ENCODE peak calls at places on chromosomes 6 and 20, in eight cellular contexts. J, S, L, H, T, Z, Y and R are unnamed samples.

GRCh38 chr20:873875-874607 is 40.5 kb downstream of the FAM110A start:
- DNase-seq in J (no peak), S (no peak), L (no peak), H (no peak), T (no peak), Z (no peak), Y (no peak), R (no peak)

GRCh38 chr6:4896401-4896800 is 107.4 kb downstream of the RPP40 start:
- DNase-seq in J (no peak), S (no peak), L (peak; percentile 52), H (no peak), T (no peak), Z (peak; percentile 23), Y (no peak), R (no peak)

GRCh38 chr20:878511-879307 is 37.4 kb downstream of the ANGPT4 start:
- DNase-seq in J (no peak), S (peak; percentile 28), L (peak; percentile 41), H (peak; percentile 70), T (peak; percentile 33), Z (no peak), Y (peak; percentile 52), R (peak; percentile 44)

GRCh38 chr6:149910721-149911151 is 12.2 kb downstream of the RAET1G start:
- DNase-seq in J (no peak), S (no peak), L (no peak), H (no peak), T (no peak), Z (no peak), Y (no peak), R (no peak)

GRCh38 chr6:99543968-99544367 is 24.5 kb downstream of the CCNC start:
- DNase-seq in J (no peak), S (no peak), L (no peak), H (no peak), T (no peak), Z (no peak), Y (no peak), R (no peak)

GRCh38 chr6:107683183-107683582 is 140.9 kb downstream of the SCML4 start:
- DNase-seq in J (no peak), S (no peak), L (no peak), H (no peak), T (no peak), Z (no peak), Y (no peak), R (no peak)

GRCh38 chr20:35947907-35948306 is 6.4 kb downstream of the SCAND1 start:
- DNase-seq in J (no peak), S (no peak), L (no peak), H (no peak), T (no peak), Z (no peak), Y (no peak), R (no peak)

GRCh38 chr6:104956663-104957294 is at the start of gene LIN28B:
- DNase-seq in J (no peak), S (no peak), L (no peak), H (no peak), T (peak; percentile 57), Z (no peak), Y (no peak), R (no peak)

GRCh38 chr20:24780648-24781047 is 168.4 kb upstream of the CST7 start:
- DNase-seq in J (no peak), S (no peak), L (no peak), H (no peak), T (no peak), Z (no peak), Y (no peak), R (no peak)

GRCh38 chr20:46967647-46968046 is 73.0 kb downstream of the EYA2 start:
- DNase-seq in J (no peak), S (no peak), L (no peak), H (no peak), T (no peak), Z (no peak), Y (no peak), R (no peak)

GRCh38 chr20:25699914-25700313 is 3.3 kb upstream of the ZNF337 start:
- DNase-seq in J (no peak), S (peak; percentile 27), L (no peak), H (no peak), T (no peak), Z (no peak), Y (no peak), R (peak; percentile 45)

GRCh38 chr20:19786311-19786710 is 28.3 kb downstream of the RIN2 start:
- DNase-seq in J (no peak), S (peak; percentile 93), L (peak; percentile 91), H (no peak), T (peak; percentile 91), Z (peak; percentile 11), Y (peak; percentile 95), R (peak; percentile 83)

GRCh38 chr6:3421145-3421544 is 35.7 kb downstream of the SLC22A23 start:
- DNase-seq in J (no peak), S (no peak), L (no peak), H (no peak), T (no peak), Z (no peak), Y (no peak), R (no peak)